ENCODE peak calls at places on chromosomes 5 and 9, in eight cellular contexts. E is astrocyte, I is spleen, C is neural progenitor cell, F is tibial artery, L is gastrocnemius medialis, V is HCT116, R is heart left ventricle. J is an unnamed sample. For H3K4me1, the result is how much of the 10 kb centered on the place peaks cover.

GRCh38 chr5:2748841-2749513 is 2.5 kb downstream of the IRX2 start:
- DNase-seq in C (no peak), V (no peak), I (no peak), L (no peak), F (no peak), R (peak), E (no peak), J (no peak)

GRCh38 chr9:112783551-112783954 is 33.0 kb downstream of the SNX30 start:
- DNase-seq in E (no peak), C (no peak), L (no peak), V (no peak), F (no peak), I (no peak), R (no peak), J (no peak)

GRCh38 chr5:132901036-132901435 is 27.6 kb downstream of the LEAP2 start:
- DNase-seq in L (no peak), E (no peak), F (no peak), V (no peak), C (no peak), I (no peak), R (no peak), J (no peak)

GRCh38 chr9:120066315-120066714 is 513.7 kb downstream of the CDK5RAP2 start:
- DNase-seq in R (no peak), I (no peak), V (no peak), L (no peak), E (no peak), F (no peak), C (no peak), J (no peak)

GRCh38 chr9:108562176-108562575 is 293.6 kb downstream of the ACTL7B start:
- DNase-seq in E (no peak), V (no peak), F (no peak), I (no peak), C (no peak), L (no peak), R (no peak), J (no peak)

GRCh38 chr9:127838375-127839078 is 15.9 kb downstream of the ENG start:
- DNase-seq in I (peak), L (peak), E (peak), C (no peak), R (peak), V (no peak), F (peak), J (no peak)

GRCh38 chr9:135939351-135940265 is 21.6 kb downstream of the UBAC1 start:
- DNase-seq in L (no peak), R (peak), C (no peak), V (no peak), F (no peak), I (no peak), E (no peak), J (no peak)

GRCh38 chr5:61866930-61867329 is 439.1 kb upstream of the KIF2A start:
- DNase-seq in C (no peak), L (no peak), R (no peak), F (no peak), V (peak), I (no peak), E (peak), J (peak)

GRCh38 chr5:58407042-58407709 is 52.7 kb downstream of the PLK2 start:
- DNase-seq in R (no peak), F (no peak), L (no peak), V (no peak), I (no peak), E (peak), C (no peak), J (no peak)

GRCh38 chr9:119818726-119819435 is 449.6 kb upstream of the BRINP1 start:
- DNase-seq in I (no peak), L (no peak), E (no peak), F (no peak), R (no peak), C (no peak), V (no peak), J (no peak)

GRCh38 chr9:131422241-131422792 is 28.4 kb downstream of the PRRC2B start:
- DNase-seq in C (no peak), F (no peak), R (no peak), I (peak), V (no peak), L (peak), E (no peak), J (no peak)

GRCh38 chr5:139592289-139592688 is 31.1 kb downstream of the UBE2D2 start:
- DNase-seq in L (no peak), R (no peak), C (no peak), V (no peak), E (no peak), F (no peak), I (no peak), J (no peak)

GRCh38 chr5:141564216-141564692 is 54.5 kb downstream of the DIAPH1 start:
- DNase-seq in E (peak), C (peak), V (peak), L (peak), I (no peak), R (no peak), F (peak), J (peak)

GRCh38 chr9:93950619-93951601 is 4.2 kb downstream of the BARX1 start:
- DNase-seq in F (no peak), E (no peak), C (peak), R (peak), V (no peak), L (no peak), I (no peak), J (no peak)

GRCh38 chr9:136779808-136780207 is 11.3 kb upstream of the TMEM141 start:
- DNase-seq in E (no peak), R (no peak), L (no peak), V (no peak), F (no peak), I (no peak), C (no peak), J (no peak)

GRCh38 chr5:172765766-172766286 is 5.2 kb downstream of the DUSP1 start:
- DNase-seq in R (no peak), I (no peak), E (peak), F (peak), L (no peak), C (no peak), V (no peak), J (no peak)

GRCh38 chr5:181224390-181225234 is 1.5 kb downstream of the TRIM41 start:
- DNase-seq in F (no peak), R (no peak), E (no peak), V (no peak), I (peak), L (no peak), C (no peak), J (no peak)

GRCh38 chr5:56301041-56301440 is 67.9 kb upstream of the ANKRD55 start:
- DNase-seq in I (no peak), E (no peak), L (no peak), C (no peak), V (no peak), R (no peak), F (no peak), J (no peak)

GRCh38 chr5:55172051-55172899 is 702 bp downstream of the CDC20B start:
- DNase-seq in V (peak), C (peak), E (peak), L (no peak), F (peak), I (no peak), R (no peak), J (peak)

GRCh38 chr9:114732842-114733241 is 50.9 kb upstream of the TEX48 start:
- DNase-seq in V (no peak), C (no peak), I (no peak), F (no peak), L (no peak), E (peak), R (no peak), J (no peak)

GRCh38 chr5:146756546-146756945 is 122.0 kb downstream of the PPP2R2B start:
- DNase-seq in C (no peak), I (no peak), V (no peak), L (no peak), R (no peak), E (peak), F (no peak), J (no peak)

GRCh38 chr9:92332577-92333287 is 7.0 kb downstream of the CENPP start:
- DNase-seq in V (no peak), L (no peak), I (no peak), C (no peak), E (peak), R (no peak), F (no peak), J (no peak)

GRCh38 chr5:40681351-40682311 is 1.9 kb downstream of the PTGER4 start:
- DNase-seq in I (peak), R (peak), L (no peak), C (peak), F (peak), E (no peak), V (no peak), J (no peak)
- H3K27ac ChIP-seq in I (peak), R (peak), L (peak), C (no peak), F (peak), E (no peak), V (no peak), J (no peak)

GRCh38 chr5:154191467-154192261 is 1.1 kb downstream of the GALNT10 start:
- DNase-seq in L (no peak), I (no peak), C (no peak), F (no peak), R (no peak), V (no peak), E (peak), J (no peak)

GRCh38 chr5:154190652-154191304 is at the start of gene GALNT10:
- DNase-seq in R (peak), V (peak), F (no peak), I (peak), E (no peak), L (peak), C (peak), J (peak)

GRCh38 chr5:154194348-154195329 is 4.1 kb downstream of the GALNT10 start:
- DNase-seq in C (peak), V (no peak), R (no peak), I (no peak), L (no peak), E (peak), F (no peak), J (no peak)

GRCh38 chr5:154193636-154194035 is 3.1 kb downstream of the GALNT10 start:
- DNase-seq in C (no peak), I (no peak), V (no peak), L (no peak), E (no peak), R (no peak), F (no peak), J (no peak)

GRCh38 chr5:154193176-154193575 is 2.6 kb downstream of the GALNT10 start:
- DNase-seq in V (no peak), R (no peak), L (no peak), E (no peak), F (no peak), I (no peak), C (no peak), J (no peak)
- H3K4me1 ChIP-seq in V (under half), R (under half), L (under half), E (half or more), F (under half), I (under half), C (under half), J (under half)

DNA sequence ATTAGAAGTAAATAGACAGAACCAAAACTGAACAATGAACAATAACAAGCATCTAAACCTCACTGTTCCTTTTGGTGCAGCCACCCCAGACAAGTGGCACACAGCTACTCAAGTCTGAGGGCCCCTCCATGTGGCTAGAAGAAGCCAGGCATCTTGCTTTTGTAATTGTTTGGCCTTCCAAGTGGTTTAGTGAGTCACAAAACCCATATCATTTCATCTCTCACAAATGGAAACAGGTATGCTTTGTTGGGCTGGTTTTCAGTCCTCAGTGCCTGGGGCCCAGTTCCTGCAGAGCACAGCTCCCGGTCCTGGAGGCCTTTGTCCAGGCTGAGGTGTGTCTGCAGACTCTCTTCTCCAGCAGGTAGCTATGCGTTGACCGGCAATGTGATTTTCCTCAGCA is 16.7 kb downstream of the PRLR start:
- DNase-seq in L (no peak), E (no peak), C (no peak), F (no peak), R (no peak), V (no peak), I (no peak), J (no peak)
- TF ChIP-seq CTCF in L (no peak), E (no peak), C (no peak), F (no peak), R (no peak), V (no peak), I (no peak), J (no peak)

DNA sequence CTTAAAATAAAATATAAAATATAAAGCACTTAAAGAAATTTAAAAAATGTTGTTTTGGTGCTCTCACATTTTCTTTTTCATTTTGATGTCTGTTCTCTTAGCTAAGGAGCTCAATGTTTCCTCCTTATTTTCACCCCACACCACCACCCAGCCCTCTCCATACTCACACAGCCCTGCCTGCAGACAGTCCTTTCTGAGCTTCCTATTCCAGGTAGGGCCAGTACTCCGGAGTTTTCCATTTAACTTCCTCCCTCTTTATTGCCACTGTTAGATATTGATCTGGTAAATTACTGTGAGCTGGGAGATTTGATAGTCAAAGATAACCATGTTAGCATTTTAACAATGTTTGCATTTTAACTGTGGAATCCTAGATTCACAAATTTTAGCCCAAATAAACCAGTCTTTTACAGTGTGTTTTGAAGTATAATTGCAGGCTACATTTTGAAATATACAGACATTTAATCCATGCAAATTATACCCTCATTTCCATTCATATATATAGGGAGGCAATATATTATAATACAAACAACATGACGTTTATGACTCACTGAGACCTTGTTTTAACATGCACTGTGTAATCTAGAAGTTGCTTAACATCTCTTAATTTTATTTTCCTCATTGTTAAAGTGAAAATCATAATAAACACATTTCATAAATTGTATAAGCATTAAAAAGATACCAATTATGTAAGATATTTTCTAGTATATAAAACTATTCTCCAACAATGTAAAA is 927.1 kb downstream of the NR2F1-AS1 start:
- DNase-seq in V (no peak), L (no peak), R (no peak), C (no peak), F (no peak), I (no peak), E (no peak), J (no peak)
- H3K27ac ChIP-seq in V (no peak), L (no peak), R (no peak), C (no peak), F (no peak), I (no peak), E (no peak), J (no peak)

GRCh38 chr5:158698768-158699167 is 400.9 kb downstream of the EBF1 start:
- DNase-seq in L (no peak), I (no peak), R (no peak), F (no peak), E (no peak), V (no peak), C (no peak), J (no peak)

GRCh38 chr5:158700231-158700996 is 399.3 kb downstream of the EBF1 start:
- DNase-seq in V (no peak), L (no peak), C (no peak), R (no peak), I (no peak), E (no peak), F (no peak), J (peak)

GRCh38 chr5:158699336-158699735 is 400.4 kb downstream of the EBF1 start:
- DNase-seq in F (no peak), L (no peak), E (no peak), V (no peak), R (no peak), C (no peak), I (no peak), J (no peak)

GRCh38 chr5:158700997-158701391 is 398.7 kb downstream of the EBF1 start:
- DNase-seq in E (no peak), L (no peak), I (no peak), C (peak), F (no peak), V (no peak), R (no peak), J (no peak)

DNA sequence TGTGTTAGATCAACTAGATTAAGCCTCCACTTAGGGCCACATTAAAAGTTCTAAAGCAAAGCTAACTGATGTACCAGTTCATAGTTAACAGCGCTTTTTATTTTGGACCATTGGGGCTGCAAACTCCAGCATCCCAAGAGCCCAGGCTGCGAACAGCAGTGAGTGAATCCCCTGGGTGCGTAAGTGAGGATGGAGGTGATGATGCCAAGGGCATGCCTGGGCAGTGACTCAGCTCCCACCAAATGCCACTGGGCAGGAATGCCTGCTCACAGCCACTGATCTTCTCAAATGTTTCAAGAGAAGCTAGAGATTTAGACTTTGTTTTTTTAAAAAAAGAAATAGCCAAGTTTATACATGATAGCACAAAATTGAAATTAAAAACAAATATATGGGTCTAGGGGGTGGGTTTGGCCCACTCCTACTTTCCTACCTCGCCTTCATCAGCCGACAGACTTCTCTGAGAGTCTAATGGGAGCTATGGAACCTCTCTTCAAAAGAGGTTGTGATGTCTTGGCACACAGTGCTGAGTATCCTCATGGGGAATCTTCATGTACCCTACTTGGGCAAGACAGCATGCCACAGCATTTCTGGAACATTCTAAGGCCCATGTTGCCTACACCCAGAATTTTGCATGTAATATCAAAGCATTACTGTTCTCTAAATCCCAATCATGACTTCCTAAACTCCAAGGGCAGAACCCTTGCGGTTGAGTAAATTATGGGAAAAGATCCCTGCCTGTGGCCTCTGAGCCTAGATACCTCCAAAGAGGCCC is 398.1 kb downstream of the EBF1 start:
- DNase-seq in V (no peak), L (no peak), E (peak), R (no peak), I (no peak), C (no peak), F (peak), J (no peak)
- H3K4me1 ChIP-seq in V (under half), L (under half), E (under half), R (under half), I (under half), C (under half), F (under half), J (under half)

GRCh38 chr5:32489791-32490581 is 45.4 kb upstream of the ZFR start:
- DNase-seq in F (peak), L (peak), I (peak), R (peak), V (peak), C (peak), E (peak), J (peak)

GRCh38 chr5:32482193-32482592 is 37.7 kb upstream of the ZFR start:
- DNase-seq in C (no peak), L (no peak), R (no peak), V (no peak), F (no peak), E (no peak), I (no peak), J (no peak)

GRCh38 chr5:32487008-32487407 is 42.5 kb upstream of the ZFR start:
- DNase-seq in V (no peak), L (no peak), F (no peak), I (no peak), E (no peak), C (no peak), R (no peak), J (no peak)

GRCh38 chr5:32490972-32491557 is 46.5 kb upstream of the ZFR start:
- DNase-seq in L (no peak), F (no peak), V (no peak), E (no peak), I (no peak), R (no peak), C (no peak), J (no peak)

DNA sequence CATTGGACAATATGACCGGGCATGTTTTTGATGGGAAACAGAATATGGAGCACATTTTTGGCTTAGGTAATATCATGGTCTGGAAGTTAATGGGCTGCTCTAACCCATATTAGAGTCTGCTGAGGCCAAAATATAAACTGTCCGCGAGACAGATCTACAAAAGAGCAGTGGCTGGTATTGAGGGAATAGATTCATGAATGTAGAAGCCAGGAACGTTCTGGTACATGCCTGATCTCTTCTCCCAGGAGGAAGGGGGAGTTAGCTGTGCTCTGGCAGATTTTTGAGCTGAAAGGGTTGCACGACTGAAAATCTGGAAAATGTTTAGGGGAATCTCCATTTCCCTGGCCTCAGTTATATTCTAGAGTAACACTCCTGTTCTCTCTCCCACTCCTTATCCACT is 42.9 kb upstream of the ZFR start:
- DNase-seq in E (no peak), L (no peak), V (no peak), R (no peak), I (no peak), F (no peak), C (no peak), J (no peak)
- TF ChIP-seq CTCF in E (no peak), L (no peak), V (no peak), R (no peak), I (no peak), F (no peak), C (no peak), J (no peak)

DNA sequence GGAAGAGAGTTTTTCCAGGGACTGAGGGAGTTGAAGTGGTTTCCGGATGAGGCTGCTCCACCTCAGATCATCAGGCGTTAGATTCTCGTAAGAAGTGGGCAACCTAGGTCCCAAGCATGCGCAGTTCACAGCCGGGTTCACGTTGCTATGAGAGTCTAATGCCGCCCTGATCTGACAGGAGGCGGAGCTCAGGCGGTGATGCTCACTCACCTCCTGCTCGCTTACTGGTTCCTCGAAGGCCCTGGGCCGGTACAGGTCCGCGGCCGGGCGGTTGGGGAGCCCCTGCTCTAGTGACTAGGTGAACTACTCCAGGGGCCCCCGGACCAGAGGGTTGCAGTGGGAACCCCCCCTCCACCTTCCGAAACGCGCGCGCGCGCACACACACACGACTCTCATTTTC is 997 bp upstream of the RNF130 start:
- DNase-seq in E (no peak), C (no peak), I (peak), R (no peak), L (no peak), V (no peak), F (no peak), J (no peak)
- H3K27ac ChIP-seq in E (no peak), C (no peak), I (no peak), R (peak), L (peak), V (no peak), F (peak), J (no peak)

J was measured in A673.